ENCODE peak calls at places on chromosomes 12 and 14, in seven cellular contexts. W, O, E, C, D, U and Q are unnamed samples.

GRCh38 chr14:72675126-72675525 is 218.8 kb downstream of the DPF3 start:
- DNase-seq in C (no peak), E (peak), U (no peak), O (no peak), W (no peak), D (no peak), Q (peak)

GRCh38 chr14:104373055-104373854 is 206.3 kb upstream of the C14orf180 start:
- DNase-seq in W (no peak), O (no peak), U (no peak), E (no peak), C (peak), D (peak), Q (no peak)

GRCh38 chr12:54374555-54375257 is 9.8 kb downstream of the ZNF385A start:
- DNase-seq in C (peak), D (no peak), U (peak), W (no peak), O (no peak), E (no peak), Q (no peak)

GRCh38 chr12:26214121-26214520 is 18.7 kb downstream of the SSPN start:
- DNase-seq in W (no peak), O (no peak), E (no peak), C (no peak), U (no peak), D (no peak), Q (no peak)

GRCh38 chr14:91265404-91265803 is 20.9 kb upstream of the GPR68 start:
- DNase-seq in E (no peak), O (no peak), W (no peak), D (no peak), C (no peak), U (no peak), Q (no peak)

GRCh38 chr12:79737875-79738718 is 47.3 kb upstream of the PAWR start:
- DNase-seq in D (no peak), O (peak), U (no peak), E (peak), C (peak), W (no peak), Q (peak)

GRCh38 chr12:124928912-124929530 is 14.6 kb upstream of the UBC start:
- DNase-seq in C (no peak), D (no peak), O (peak), U (peak), W (no peak), E (no peak), Q (no peak)

GRCh38 chr12:58081488-58081887 is 140.1 kb downstream of the ATP23 start:
- DNase-seq in D (no peak), U (no peak), C (no peak), O (no peak), E (no peak), W (no peak), Q (no peak)

GRCh38 chr12:79637093-79637492 is 53.7 kb downstream of the PAWR start:
- DNase-seq in W (no peak), O (no peak), E (no peak), U (no peak), D (no peak), C (no peak), Q (no peak)

GRCh38 chr12:111650912-111651311 is 34.8 kb downstream of the BRAP start:
- DNase-seq in C (no peak), E (no peak), D (no peak), U (no peak), W (no peak), O (no peak), Q (peak)

GRCh38 chr14:86513564-86513963 is 983.6 kb downstream of the FLRT2 start:
- DNase-seq in C (no peak), E (no peak), D (no peak), W (no peak), U (no peak), O (no peak), Q (no peak)

GRCh38 chr12:75781532-75782046 is 250.0 kb downstream of the PHLDA1 start:
- DNase-seq in E (no peak), D (no peak), C (no peak), U (no peak), O (peak), W (no peak), Q (no peak)

GRCh38 chr14:83260751-83261150 is 1727.1 kb upstream of the SEL1L start:
- DNase-seq in W (no peak), C (no peak), U (no peak), O (peak), D (no peak), E (no peak), Q (no peak)

GRCh38 chr12:88638956-88639355 is 58.7 kb upstream of the KITLG start:
- DNase-seq in W (no peak), D (no peak), C (no peak), U (no peak), E (no peak), O (peak), Q (no peak)

GRCh38 chr14:93725002-93725582 is 63.2 kb downstream of the PRIMA1 start:
- DNase-seq in E (no peak), W (no peak), C (no peak), U (no peak), O (no peak), D (peak), Q (no peak)

GRCh38 chr12:92987362-92987761 is 58.3 kb upstream of the EEA1 start:
- DNase-seq in D (no peak), W (no peak), U (no peak), O (peak), C (peak), E (no peak), Q (no peak)

GRCh38 chr12:132489078-132489601 is 811 bp upstream of the FBRSL1 start:
- DNase-seq in U (no peak), C (no peak), O (no peak), W (no peak), D (no peak), E (no peak), Q (no peak)

GRCh38 chr12:98188649-98189048 is 326.7 kb upstream of the TMPO start:
- DNase-seq in U (no peak), D (no peak), E (no peak), C (peak), W (no peak), O (no peak), Q (no peak)

GRCh38 chr12:127284021-127284420 is 982.9 kb upstream of the TMEM132C start:
- DNase-seq in U (no peak), C (no peak), O (peak), E (no peak), D (no peak), W (no peak), Q (no peak)

GRCh38 chr12:48110691-48111315 is 4.9 kb upstream of the SENP1 start:
- DNase-seq in O (peak), E (no peak), W (peak), D (no peak), U (no peak), C (no peak), Q (no peak)

GRCh38 chr14:59870277-59871165 is at the start of gene RTN1:
- DNase-seq in W (peak), O (peak), E (peak), C (peak), U (peak), D (peak), Q (peak)

GRCh38 chr14:104048758-104049496 is 36.6 kb upstream of the ASPG start:
- DNase-seq in E (no peak), O (no peak), D (no peak), W (no peak), U (no peak), C (no peak), Q (no peak)

GRCh38 chr12:48068457-48068856 is 37.4 kb downstream of the SENP1 start:
- DNase-seq in E (no peak), O (no peak), D (no peak), U (no peak), C (no peak), W (no peak), Q (no peak)

GRCh38 chr12:80195737-80196136 is 96.4 kb downstream of the OTOGL start:
- DNase-seq in U (no peak), C (no peak), D (no peak), O (no peak), E (no peak), W (no peak), Q (no peak)

GRCh38 chr12:110224379-110225304 is 56.4 kb upstream of the ATP2A2 start:
- DNase-seq in D (no peak), W (no peak), O (peak), U (no peak), C (no peak), E (no peak), Q (no peak)

GRCh38 chr12:80504389-80505153 is 60.5 kb downstream of the PTPRQ start:
- DNase-seq in U (no peak), W (no peak), C (no peak), O (peak), E (no peak), D (no peak), Q (no peak)